ENCODE peak calls at places on chromosome X, in ten cellular contexts. Q is cardiac muscle cell; W is ovary; T is psoas muscle; D is endothelial cell of umbilical vein; M is aorta; H is CD4-positive, alpha-beta T cell; O is SJSA1; B is astrocyte; Z is CD4-positive, alpha-beta memory T cell. E is an unnamed sample.

GRCh38 chrX:39834600-39834999 is 263.2 kb downstream of the BCOR start:
- DNase-seq in Q (no peak), M (peak), B (no peak), O (no peak), W (no peak), Z (no peak), T (no peak), D (no peak), H (no peak), E (no peak)

GRCh38 chrX:1592863-1593201 is 1.4 kb downstream of the AKAP17A start:
- DNase-seq in T (no peak), D (no peak), Z (no peak), O (peak), Q (peak), M (peak), H (no peak), B (no peak), W (peak), E (no peak)

GRCh38 chrX:129721414-129721813 is 17.4 kb upstream of the XPNPEP2 start:
- DNase-seq in O (no peak), H (no peak), Q (no peak), T (no peak), B (no peak), W (no peak), Z (no peak), D (no peak), M (no peak), E (no peak)

GRCh38 chrX:95875661-95876060 is 809.0 kb upstream of the DIAPH2 start:
- DNase-seq in W (no peak), Z (no peak), H (no peak), M (no peak), Q (no peak), B (no peak), O (no peak), T (no peak), D (no peak), E (no peak)

GRCh38 chrX:132413459-132413858 is 75.4 kb downstream of the MBNL3 start:
- DNase-seq in D (no peak), T (no peak), M (no peak), W (no peak), O (no peak), B (no peak), Z (no peak), Q (no peak), H (no peak), E (no peak)

GRCh38 chrX:126723881-126724280 is 95.6 kb upstream of the PRR32 start:
- DNase-seq in W (no peak), D (no peak), B (no peak), H (no peak), Z (no peak), T (no peak), O (no peak), M (no peak), Q (no peak), E (no peak)

GRCh38 chrX:81174286-81174685 is 27.4 kb downstream of the HMGN5 start:
- DNase-seq in M (no peak), W (no peak), B (peak), T (no peak), D (peak), Q (peak), Z (no peak), O (no peak), H (no peak), E (no peak)

GRCh38 chrX:120109378-120109777 is 6.3 kb downstream of the RHOXF1 start:
- DNase-seq in Z (no peak), W (no peak), Q (no peak), H (no peak), M (no peak), O (no peak), T (no peak), D (no peak), B (no peak), E (no peak)

GRCh38 chrX:107470198-107470597 is 20.7 kb downstream of the FRMPD3 start:
- DNase-seq in H (no peak), Z (no peak), T (no peak), O (no peak), B (no peak), W (no peak), M (no peak), D (no peak), Q (no peak), E (no peak)

GRCh38 chrX:145190801-145191389 is 56.4 kb upstream of the SPANXN1 start:
- DNase-seq in Z (no peak), W (no peak), T (no peak), M (no peak), B (no peak), H (no peak), Q (peak), D (no peak), O (no peak), E (no peak)

GRCh38 chrX:23387826-23388225 is 53.2 kb downstream of the PTCHD1 start:
- DNase-seq in W (no peak), B (no peak), Q (no peak), Z (no peak), D (no peak), O (no peak), M (no peak), H (no peak), T (no peak), E (no peak)

GRCh38 chrX:13468096-13468495 is 101.3 kb upstream of the EGFL6 start:
- DNase-seq in H (no peak), T (no peak), M (no peak), Q (no peak), B (no peak), W (no peak), D (no peak), Z (no peak), O (no peak), E (no peak)

GRCh38 chrX:72714471-72714916 is 388 bp upstream of the PHKA1 start:
- DNase-seq in Q (peak), W (peak), H (no peak), M (peak), D (peak), B (peak), O (no peak), Z (no peak), T (peak), E (peak)

GRCh38 chrX:40207626-40208025 is 109.9 kb upstream of the BCOR start:
- DNase-seq in W (no peak), Q (no peak), D (no peak), O (peak), H (no peak), Z (no peak), B (peak), M (no peak), T (no peak), E (no peak)

GRCh38 chrX:129540725-129541184 is 696 bp downstream of the OCRL start:
- DNase-seq in Z (no peak), D (peak), Q (no peak), W (no peak), T (peak), B (no peak), H (no peak), O (no peak), M (peak), E (no peak)

GRCh38 chrX:24245201-24245600 is 68.7 kb downstream of the SUPT20HL2 start:
- DNase-seq in B (peak), M (no peak), Q (peak), T (no peak), W (no peak), D (no peak), H (no peak), O (no peak), Z (no peak), E (no peak)

GRCh38 chrX:24023972-24024664 is 2.9 kb downstream of the KLHL15 start:
- DNase-seq in Z (no peak), D (peak), T (no peak), H (no peak), W (no peak), B (no peak), Q (peak), O (no peak), M (no peak), E (no peak)

GRCh38 chrX:47176101-47176740 is 17.4 kb upstream of the UBA1 start:
- DNase-seq in D (no peak), Z (no peak), Q (no peak), M (peak), B (no peak), H (no peak), W (no peak), T (no peak), O (no peak), E (no peak)

GRCh38 chrX:57417827-57418226 is 131.3 kb downstream of the FAAH2 start:
- DNase-seq in T (no peak), W (no peak), O (no peak), Q (no peak), B (no peak), D (peak), H (no peak), Z (no peak), M (no peak), E (no peak)

GRCh38 chrX:148310402-148311200 is 189.8 kb upstream of the AFF2 start:
- DNase-seq in H (peak), M (no peak), O (no peak), Q (no peak), B (no peak), W (no peak), T (no peak), Z (peak), D (no peak), E (no peak)

GRCh38 chrX:100615015-100615414 is 21.6 kb downstream of the TSPAN6 start:
- DNase-seq in B (peak), T (no peak), W (peak), M (no peak), Z (no peak), Q (peak), D (peak), H (no peak), O (peak), E (no peak)

GRCh38 chrX:45788941-45789348 is 588.3 kb upstream of the DIPK2B start:
- DNase-seq in M (no peak), B (peak), Q (peak), W (no peak), O (peak), T (peak), D (peak), H (no peak), Z (no peak), E (no peak)

GRCh38 chrX:63426519-63426918 is 75.4 kb upstream of the SPIN4 start:
- DNase-seq in Q (no peak), D (peak), O (no peak), B (no peak), W (no peak), H (no peak), Z (no peak), T (no peak), M (no peak), E (no peak)

GRCh38 chrX:140249122-140249521 is 255.7 kb downstream of the SOX3 start:
- DNase-seq in T (no peak), W (no peak), Q (no peak), B (no peak), O (no peak), M (no peak), H (no peak), D (no peak), Z (no peak), E (no peak)

GRCh38 chrX:3351287-3351686 is 4.8 kb upstream of the MXRA5 start:
- DNase-seq in Z (no peak), B (no peak), H (no peak), M (no peak), D (no peak), O (no peak), T (no peak), Q (no peak), W (no peak), E (no peak)

GRCh38 chrX:129724767-129725166 is 14.0 kb upstream of the XPNPEP2 start:
- DNase-seq in O (no peak), Q (no peak), D (no peak), H (no peak), W (no peak), B (no peak), T (no peak), Z (no peak), M (no peak), E (no peak)

GRCh38 chrX:40244980-40245379 is 147.2 kb upstream of the BCOR start:
- DNase-seq in Z (no peak), O (no peak), D (peak), M (no peak), H (no peak), B (peak), Q (peak), T (no peak), W (no peak), E (no peak)

GRCh38 chrX:45712067-45712466 is 511.4 kb upstream of the DIPK2B start:
- DNase-seq in H (no peak), D (no peak), M (no peak), B (peak), O (no peak), Q (peak), Z (no peak), W (no peak), T (no peak), E (no peak)

GRCh38 chrX:39941332-39941920 is 156.3 kb downstream of the BCOR start:
- DNase-seq in O (peak), W (no peak), M (no peak), D (no peak), Q (no peak), B (peak), H (no peak), T (no peak), Z (no peak), E (no peak)

GRCh38 chrX:104324871-104325585 is 70.3 kb upstream of the ESX1 start:
- DNase-seq in W (no peak), H (no peak), M (no peak), T (no peak), Q (no peak), B (peak), D (peak), O (no peak), Z (no peak), E (no peak)
- H3K27ac ChIP-seq in W (no peak), H (no peak), M (no peak), T (no peak), Q (no peak), B (no peak), D (peak), O (peak), Z (no peak), E (no peak)

GRCh38 chrX:68937581-68937980 is 108.8 kb downstream of the EFNB1 start:
- DNase-seq in W (no peak), D (no peak), O (no peak), T (no peak), M (no peak), H (no peak), Z (no peak), Q (no peak), B (no peak), E (no peak)

GRCh38 chrX:68940601-68941000 is 111.8 kb downstream of the EFNB1 start:
- DNase-seq in Q (no peak), D (no peak), H (no peak), O (no peak), T (no peak), Z (no peak), B (no peak), M (no peak), W (no peak), E (no peak)

GRCh38 chrX:68936608-68937007 is 107.8 kb downstream of the EFNB1 start:
- DNase-seq in Z (no peak), B (peak), O (no peak), Q (peak), T (no peak), W (no peak), H (no peak), D (no peak), M (peak), E (no peak)

GRCh38 chrX:68939868-68940267 is 111.0 kb downstream of the EFNB1 start:
- DNase-seq in T (no peak), W (no peak), M (no peak), H (no peak), B (no peak), O (no peak), D (no peak), Z (no peak), Q (no peak), E (no peak)

GRCh38 chrX:68938244-68939004 is 109.6 kb downstream of the EFNB1 start:
- DNase-seq in Q (peak), O (peak), D (peak), M (peak), B (peak), Z (no peak), W (peak), T (no peak), H (no peak), E (no peak)
- H3K27ac ChIP-seq in Q (no peak), O (no peak), D (no peak), M (no peak), B (no peak), Z (no peak), W (no peak), T (no peak), H (no peak), E (no peak)

GRCh38 chrX:134459683-134460004 is 321 bp upstream of the HPRT1 start:
- DNase-seq in B (no peak), T (no peak), D (peak), H (no peak), Z (no peak), O (no peak), Q (no peak), W (no peak), M (no peak), E (no peak)

GRCh38 chrX:134462927-134463326 is 3.0 kb downstream of the HPRT1 start:
- DNase-seq in O (no peak), Z (no peak), B (no peak), H (no peak), M (no peak), D (no peak), W (no peak), T (no peak), Q (no peak), E (no peak)

GRCh38 chrX:134457708-134458107 is 2.3 kb upstream of the HPRT1 start:
- DNase-seq in B (no peak), H (no peak), Z (no peak), W (no peak), T (no peak), O (no peak), Q (no peak), D (no peak), M (no peak), E (no peak)

GRCh38 chrX:134460005-134460860 is at the start of gene HPRT1:
- DNase-seq in T (peak), Z (peak), Q (peak), H (peak), W (peak), M (peak), B (peak), D (peak), O (peak), E (peak)

DNA sequence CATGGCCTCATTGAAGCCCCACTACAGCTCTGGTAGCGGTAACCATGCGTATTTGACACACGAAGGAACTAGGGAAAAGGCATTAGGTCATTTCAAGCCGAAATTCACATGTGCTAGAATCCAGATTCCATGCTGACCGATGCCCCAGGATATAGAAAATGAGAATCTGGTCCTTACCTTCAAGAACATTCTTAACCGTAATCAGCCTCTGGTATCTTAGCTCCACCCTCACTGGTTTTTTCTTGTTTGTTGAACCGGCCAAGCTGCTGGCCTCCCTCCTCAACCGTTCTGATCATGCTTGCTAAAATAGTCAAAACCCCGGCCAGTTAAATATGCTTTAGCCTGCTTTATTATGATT is 875 bp downstream of the HPRT1 start:
- DNase-seq in M (no peak), H (no peak), O (no peak), B (no peak), W (no peak), Q (peak), Z (no peak), D (peak), T (no peak), E (no peak)
- H3K27ac ChIP-seq in M (no peak), H (no peak), O (peak), B (peak), W (no peak), Q (no peak), Z (peak), D (no peak), T (no peak), E (no peak)

DNA sequence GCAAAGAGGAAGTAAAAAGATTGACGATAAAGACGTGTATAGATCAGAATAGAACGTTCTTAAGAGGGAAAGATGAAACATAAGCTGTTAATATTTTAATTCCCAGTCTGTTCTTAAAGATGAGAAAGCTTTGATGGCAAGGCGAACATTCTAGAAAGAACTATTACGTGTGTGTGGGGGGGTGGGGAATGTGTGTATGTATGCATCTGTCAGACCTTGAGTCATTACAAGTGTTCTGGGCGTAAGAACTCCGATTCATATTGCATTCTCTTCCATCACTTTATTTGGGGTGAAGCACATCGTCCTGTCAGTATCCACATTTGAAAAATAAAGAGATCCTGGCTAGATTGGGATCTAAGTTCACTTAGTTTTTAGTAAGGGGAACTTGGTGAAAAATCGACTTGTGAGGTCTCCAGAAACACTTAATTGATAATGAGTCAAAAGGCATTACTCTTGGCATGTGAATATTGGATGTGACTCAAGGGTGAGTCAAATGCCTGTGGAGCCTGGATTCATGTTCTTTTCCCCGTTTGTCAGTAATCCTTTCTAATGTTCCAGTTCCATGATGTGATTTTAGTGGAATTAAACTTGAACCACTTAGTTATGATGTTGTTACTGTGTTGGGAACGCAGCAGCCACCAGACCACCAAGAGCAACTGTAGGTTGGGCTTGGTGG is 3.1 kb downstream of the SMS start:
- DNase-seq in B (peak), D (peak), W (no peak), Q (peak), M (no peak), H (no peak), O (peak), T (no peak), Z (no peak), E (no peak)
- H3K27ac ChIP-seq in B (peak), D (peak), W (peak), Q (peak), M (no peak), H (no peak), O (peak), T (no peak), Z (no peak), E (no peak)

DNA sequence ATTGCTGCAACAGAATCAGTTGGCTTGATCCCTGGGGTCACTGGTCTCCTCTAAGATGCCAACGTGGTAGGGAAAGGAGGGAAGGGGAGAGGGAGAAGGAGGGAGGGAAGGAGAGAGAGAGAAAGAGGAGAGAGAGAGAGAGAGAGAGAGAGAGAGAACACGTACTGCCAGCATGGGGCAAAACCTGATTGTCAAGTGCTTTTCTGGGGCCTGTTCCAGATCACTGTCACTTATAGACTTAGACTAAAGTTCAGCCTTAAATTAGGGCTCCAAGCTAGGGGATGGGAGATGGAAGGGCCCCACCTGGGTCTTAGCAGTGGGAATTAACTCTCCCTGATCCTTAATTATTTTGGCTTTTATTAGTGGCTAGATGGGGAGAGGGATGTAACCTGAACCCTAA is 12.9 kb downstream of the SHROOM4 start:
- DNase-seq in O (no peak), D (peak), M (no peak), Q (no peak), T (no peak), Z (no peak), W (no peak), B (no peak), H (no peak), E (no peak)
- H3K27ac ChIP-seq in O (no peak), D (no peak), M (no peak), Q (no peak), T (no peak), Z (no peak), W (no peak), B (no peak), H (no peak), E (no peak)

GRCh38 chrX:43595931-43596330 is 60.2 kb upstream of the MAOA start:
- DNase-seq in Z (no peak), O (no peak), H (no peak), W (no peak), Q (peak), B (no peak), D (no peak), T (no peak), M (no peak), E (no peak)
- H3K27ac ChIP-seq in Z (no peak), O (no peak), H (no peak), W (no peak), Q (no peak), B (no peak), D (no peak), T (no peak), M (no peak), E (no peak)

DNA sequence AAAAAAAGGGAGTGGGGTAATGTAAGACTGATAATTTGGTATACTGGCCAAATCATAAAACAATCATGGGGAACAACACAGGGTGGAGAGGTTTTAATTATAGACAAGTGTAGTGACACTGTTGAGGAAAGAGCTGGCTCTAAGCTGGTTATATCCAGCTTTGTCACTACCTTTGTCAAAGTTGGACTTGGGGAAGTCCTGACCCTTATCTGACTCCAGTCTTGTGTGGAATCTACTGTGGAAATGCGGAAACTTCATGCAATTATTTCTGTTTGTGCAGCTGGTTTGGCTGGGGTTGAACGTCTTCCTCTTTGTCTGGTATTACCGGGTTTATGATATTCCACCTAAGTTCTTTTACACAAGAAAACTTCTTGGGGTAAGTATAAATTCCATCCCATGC is 1.9 kb downstream of the CYBB start:
- DNase-seq in Z (no peak), Q (no peak), H (no peak), B (no peak), O (no peak), W (no peak), D (peak), T (no peak), M (no peak), E (no peak)
- H3K27ac ChIP-seq in Z (no peak), Q (no peak), H (no peak), B (no peak), O (no peak), W (no peak), D (no peak), T (no peak), M (no peak), E (no peak)

E was measured in substantia nigra.